ENCODE peak calls at places on chromosomes 2 and 18, in four cellular contexts. V is transverse colon, S is cardiac muscle cell, G is tibial nerve. I is an unnamed sample.

GRCh38 chr18:39842042-39842791 is 2112.8 kb upstream of the PIK3C3 start:
- DNase-seq in V (no peak), G (no peak), S (no peak), I (no peak)

GRCh38 chr18:21638822-21639221 is 26.7 kb downstream of the SNRPD1 start:
- DNase-seq in G (no peak), V (no peak), S (no peak), I (no peak)

GRCh38 chr18:58712930-58713329 is 41.7 kb downstream of the MALT1 start:
- DNase-seq in G (no peak), S (no peak), V (no peak), I (no peak)

GRCh38 chr18:63161728-63162195 is 157.8 kb downstream of the BCL2 start:
- DNase-seq in G (peak), V (peak), S (no peak), I (peak)

GRCh38 chr2:232689152-232689910 is 7.8 kb upstream of the GIGYF2 start:
- DNase-seq in V (peak), G (no peak), S (no peak), I (no peak)

GRCh38 chr2:160197587-160197986 is 2.5 kb downstream of the ITGB6 start:
- DNase-seq in S (no peak), G (no peak), V (no peak), I (no peak)

GRCh38 chr2:216603010-216603883 is 30.0 kb upstream of the IGFBP2 start:
- DNase-seq in V (no peak), G (no peak), S (no peak), I (no peak)

GRCh38 chr2:236794074-236794473 is 224.4 kb downstream of the ACKR3 start:
- DNase-seq in S (no peak), V (no peak), G (no peak), I (no peak)

GRCh38 chr2:205481861-205482260 is 200.4 kb upstream of the NRP2 start:
- DNase-seq in G (no peak), V (no peak), S (no peak), I (no peak)

GRCh38 chr18:33733376-33733775 is 155.4 kb downstream of the ASXL3 start:
- DNase-seq in S (no peak), G (no peak), V (no peak), I (no peak)

GRCh38 chr2:168220971-168221819 is 26.2 kb downstream of the STK39 start:
- DNase-seq in S (no peak), G (no peak), V (no peak), I (no peak)

GRCh38 chr2:85458611-85459563 is 40.4 kb downstream of the SH2D6 start:
- DNase-seq in S (no peak), G (no peak), V (no peak), I (no peak)

GRCh38 chr2:165105911-165106310 is 97.9 kb downstream of the SCN3A start:
- DNase-seq in G (no peak), V (no peak), S (no peak), I (no peak)

GRCh38 chr2:239041062-239041461 is 193.2 kb downstream of the TWIST2 start:
- DNase-seq in V (no peak), S (no peak), G (no peak), I (no peak)

GRCh38 chr2:121136323-121136722 is 148.7 kb downstream of the TFCP2L1 start:
- DNase-seq in V (no peak), S (no peak), G (no peak), I (no peak)

GRCh38 chr18:12041561-12041960 is 52.1 kb upstream of the ANKRD62 start:
- DNase-seq in V (no peak), S (no peak), G (no peak), I (no peak)

GRCh38 chr2:94870392-94871225 is 621 bp upstream of the TEKT4 start:
- DNase-seq in G (no peak), V (no peak), S (no peak), I (no peak)

GRCh38 chr2:27627963-27628766 is 647 bp downstream of the CCDC121 start:
- DNase-seq in S (peak), V (no peak), G (no peak), I (no peak)

GRCh38 chr2:23312996-23313606 is 71.9 kb upstream of the KLHL29 start:
- DNase-seq in S (peak), G (no peak), V (no peak), I (no peak)

GRCh38 chr2:64359892-64360657 is 93.9 kb upstream of the LGALSL start:
- DNase-seq in G (peak), S (peak), V (peak), I (peak)

GRCh38 chr2:27264253-27264752 is 1.5 kb upstream of the SLC30A3 start:
- DNase-seq in V (no peak), S (peak), G (no peak), I (no peak)

GRCh38 chr2:15984367-15985255 is 44.3 kb downstream of the MYCN start:
- DNase-seq in V (no peak), G (no peak), S (no peak), I (peak)

GRCh38 chr2:124209441-124209840 is 184.4 kb downstream of the CNTNAP5 start:
- DNase-seq in V (no peak), S (no peak), G (no peak), I (no peak)

GRCh38 chr2:232489516-232490220 is 2.0 kb upstream of the ECEL1 start:
- DNase-seq in V (no peak), S (no peak), G (no peak), I (no peak)

GRCh38 chr2:197363998-197364397 is 53.4 kb upstream of the ANKRD44 start:
- DNase-seq in V (no peak), S (no peak), G (no peak), I (no peak)

GRCh38 chr2:109382946-109383345 is 230.8 kb downstream of the SEPTIN10 start:
- DNase-seq in V (peak), G (peak), S (peak), I (peak)

GRCh38 chr18:75297731-75298130 is 87.1 kb downstream of the TSHZ1 start:
- DNase-seq in G (no peak), S (no peak), V (no peak), I (no peak)

GRCh38 chr2:43481927-43482542 is 113.8 kb downstream of the THADA start:
- DNase-seq in G (no peak), V (no peak), S (no peak), I (no peak)

DNA sequence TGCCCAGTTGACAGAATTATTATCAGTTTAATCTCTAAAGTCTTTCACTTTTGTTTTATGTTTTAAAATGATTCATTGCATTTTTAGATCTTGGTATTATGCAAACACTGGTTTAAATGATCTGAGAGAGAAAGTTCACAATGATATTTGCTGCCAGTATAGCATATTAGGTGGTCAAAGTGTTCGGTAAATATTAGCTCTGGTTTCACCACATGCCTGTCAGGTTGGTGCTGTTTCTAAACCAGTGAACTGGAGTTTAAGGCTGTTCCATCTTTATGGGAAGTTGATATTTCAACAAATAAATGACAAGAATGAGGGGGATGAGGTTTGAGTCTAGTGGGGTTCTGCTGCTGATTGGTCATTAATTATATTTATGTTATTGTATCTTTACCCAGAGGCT is 436.3 kb downstream of the DCDC2C start:
- DNase-seq in V (no peak), S (no peak), G (no peak), I (no peak)
- H3K27ac ChIP-seq in V (no peak), S (no peak), G (no peak), I (no peak)

GRCh38 chr2:47074691-47075090 is 80.4 kb downstream of the STPG4 start:
- DNase-seq in V (no peak), S (no peak), G (no peak), I (no peak)

GRCh38 chr2:47072018-47072691 is 83.0 kb downstream of the STPG4 start:
- DNase-seq in S (no peak), G (peak), V (peak), I (peak)

GRCh38 chr2:47072728-47073191 is 82.3 kb downstream of the STPG4 start:
- DNase-seq in S (no peak), G (peak), V (peak), I (peak)

GRCh38 chr2:47073641-47074040 is 81.5 kb downstream of the STPG4 start:
- DNase-seq in S (no peak), G (no peak), V (peak), I (no peak)

GRCh38 chr2:47073217-47073616 is 81.9 kb downstream of the STPG4 start:
- DNase-seq in G (no peak), V (no peak), S (no peak), I (no peak)
- H3K27ac ChIP-seq in G (peak), V (peak), S (no peak), I (peak)

GRCh38 chr18:10032331-10032979 is 118.6 kb downstream of the VAPA start:
- DNase-seq in V (no peak), G (no peak), S (peak), I (no peak)
- H3K27ac ChIP-seq in V (no peak), G (peak), S (no peak), I (peak)

GRCh38 chr2:211361383-211361782 is 805.0 kb downstream of the CPS1 start:
- DNase-seq in S (no peak), G (no peak), V (no peak), I (no peak)

GRCh38 chr2:211367711-211368110 is 811.3 kb downstream of the CPS1 start:
- DNase-seq in S (no peak), V (no peak), G (no peak), I (no peak)

GRCh38 chr2:211368467-211368866 is 812.1 kb downstream of the CPS1 start:
- DNase-seq in S (peak), G (no peak), V (no peak), I (no peak)

GRCh38 chr2:211367252-211367651 is 810.9 kb downstream of the CPS1 start:
- DNase-seq in G (no peak), S (no peak), V (no peak), I (no peak)

GRCh38 chr2:211364911-211365310 is 808.5 kb downstream of the CPS1 start:
- DNase-seq in G (no peak), V (no peak), S (no peak), I (no peak)
- H3K27ac ChIP-seq in G (no peak), V (no peak), S (no peak), I (no peak)

GRCh38 chr18:43774497-43774896 is 497.2 kb upstream of the SYT4 start:
- DNase-seq in G (no peak), V (no peak), S (no peak), I (no peak)
- H3K27ac ChIP-seq in G (no peak), V (no peak), S (no peak), I (no peak)

GRCh38 chr2:11357428-11357972 is 13.1 kb upstream of the ROCK2 start:
- DNase-seq in S (peak), V (peak), G (no peak), I (no peak)
- H3K27ac ChIP-seq in S (no peak), V (no peak), G (no peak), I (no peak)

DNA sequence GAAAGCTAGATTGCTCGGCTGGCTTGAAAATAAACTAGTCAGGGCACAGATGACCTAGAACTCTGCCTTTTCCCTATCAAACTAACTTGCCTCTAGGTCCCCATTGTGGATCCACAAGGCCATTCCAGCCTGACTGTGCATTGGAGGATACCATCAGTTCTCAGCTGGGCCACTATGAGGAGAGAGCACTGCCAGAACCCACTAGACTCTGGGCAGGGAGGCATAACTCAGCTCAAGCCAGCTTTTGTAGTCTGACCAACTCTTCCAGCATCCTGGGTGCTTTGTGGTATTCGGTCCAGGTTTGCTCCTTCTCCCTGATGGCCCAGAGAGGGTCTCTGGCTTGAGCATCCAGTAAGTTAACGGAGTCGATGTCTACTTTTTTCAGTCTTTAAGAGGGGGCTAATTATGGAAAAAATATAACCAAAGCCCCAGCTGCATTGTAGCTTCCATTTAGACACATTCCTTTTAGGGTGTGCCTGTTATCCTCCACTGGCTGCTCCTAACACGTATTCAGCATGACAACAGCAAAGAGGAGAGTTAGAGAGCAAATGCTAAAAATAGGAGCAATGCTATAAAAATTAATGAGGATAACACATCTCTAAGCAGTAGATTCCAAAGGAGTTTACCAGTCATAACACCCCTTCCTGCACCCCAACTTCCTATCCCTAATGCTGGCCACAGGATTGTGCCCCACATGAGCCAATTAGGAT is 15.2 kb downstream of the GKN2 start:
- DNase-seq in G (no peak), S (no peak), V (no peak), I (no peak)
- H3K27ac ChIP-seq in G (no peak), S (no peak), V (no peak), I (no peak)

GRCh38 chr2:66733361-66733760 is 298.4 kb downstream of the MEIS1 start:
- DNase-seq in S (no peak), V (no peak), G (no peak), I (no peak)
- H3K27ac ChIP-seq in S (no peak), V (peak), G (no peak), I (no peak)

I was measured in ascending aorta.